ENCODE peak calls at places on chromosomes 3 and 15, in four cellular contexts. One of them, this sample, is unnamed.

GRCh38 chr3:87082806-87083440 is 92.0 kb upstream of the VGLL3 start:
- DNase-seq in CD4-positive, alpha-beta memory T cell: no peak
- DNase-seq in stimulated activated CD8-positive, alpha-beta memory T cell treated with anti-CD3 and anti-CD28 coated beads, Interleukin-15, amount 100 ng/mL, for 1 hour: no peak
- DNase-seq in breast epithelium: no peak
- DNase-seq in this sample: no peak

GRCh38 chr3:169818330-169818729 is 5.6 kb upstream of the LRRC34 start:
- DNase-seq in breast epithelium: no peak
- DNase-seq in CD4-positive, alpha-beta memory T cell: no peak
- DNase-seq in stimulated activated CD8-positive, alpha-beta memory T cell treated with anti-CD3 and anti-CD28 coated beads, Interleukin-15, amount 100 ng/mL, for 1 hour: no peak
- DNase-seq in this sample: no peak

GRCh38 chr3:128620268-128620691 is 30.3 kb downstream of the RPN1 start:
- DNase-seq in stimulated activated CD8-positive, alpha-beta memory T cell treated with anti-CD3 and anti-CD28 coated beads, Interleukin-15, amount 100 ng/mL, for 1 hour: no peak
- DNase-seq in breast epithelium: no peak
- DNase-seq in CD4-positive, alpha-beta memory T cell: no peak
- DNase-seq in this sample: no peak

GRCh38 chr15:28459279-28459678 is 73.5 kb downstream of the GOLGA8G start:
- DNase-seq in stimulated activated CD8-positive, alpha-beta memory T cell treated with anti-CD3 and anti-CD28 coated beads, Interleukin-15, amount 100 ng/mL, for 1 hour: no peak
- DNase-seq in CD4-positive, alpha-beta memory T cell: no peak
- DNase-seq in breast epithelium: no peak
- DNase-seq in this sample: no peak

GRCh38 chr3:155744091-155744625 is 713 bp downstream of the PLCH1 start:
- DNase-seq in breast epithelium: peak
- DNase-seq in CD4-positive, alpha-beta memory T cell: peak
- DNase-seq in stimulated activated CD8-positive, alpha-beta memory T cell treated with anti-CD3 and anti-CD28 coated beads, Interleukin-15, amount 100 ng/mL, for 1 hour: no peak
- DNase-seq in this sample: no peak

GRCh38 chr15:40904552-40905201 is 10.4 kb downstream of the VPS18 start:
- DNase-seq in stimulated activated CD8-positive, alpha-beta memory T cell treated with anti-CD3 and anti-CD28 coated beads, Interleukin-15, amount 100 ng/mL, for 1 hour: no peak
- DNase-seq in CD4-positive, alpha-beta memory T cell: no peak
- DNase-seq in breast epithelium: no peak
- DNase-seq in this sample: no peak

GRCh38 chr15:39156166-39156565 is 424.7 kb upstream of the THBS1 start:
- DNase-seq in breast epithelium: no peak
- DNase-seq in CD4-positive, alpha-beta memory T cell: no peak
- DNase-seq in stimulated activated CD8-positive, alpha-beta memory T cell treated with anti-CD3 and anti-CD28 coated beads, Interleukin-15, amount 100 ng/mL, for 1 hour: no peak
- DNase-seq in this sample: no peak

GRCh38 chr15:38217788-38218609 is 34.6 kb upstream of the SPRED1 start:
- DNase-seq in stimulated activated CD8-positive, alpha-beta memory T cell treated with anti-CD3 and anti-CD28 coated beads, Interleukin-15, amount 100 ng/mL, for 1 hour: no peak
- DNase-seq in breast epithelium: no peak
- DNase-seq in CD4-positive, alpha-beta memory T cell: no peak
- DNase-seq in this sample: peak

GRCh38 chr15:98650871-98651481 is 2.6 kb downstream of the IGF1R start:
- DNase-seq in breast epithelium: peak
- DNase-seq in CD4-positive, alpha-beta memory T cell: peak
- DNase-seq in stimulated activated CD8-positive, alpha-beta memory T cell treated with anti-CD3 and anti-CD28 coated beads, Interleukin-15, amount 100 ng/mL, for 1 hour: no peak
- DNase-seq in this sample: no peak

GRCh38 chr3:123658118-123658859 is 73.4 kb upstream of the HACD2 start:
- DNase-seq in breast epithelium: no peak
- DNase-seq in CD4-positive, alpha-beta memory T cell: no peak
- DNase-seq in stimulated activated CD8-positive, alpha-beta memory T cell treated with anti-CD3 and anti-CD28 coated beads, Interleukin-15, amount 100 ng/mL, for 1 hour: no peak
- DNase-seq in this sample: no peak

GRCh38 chr15:42929449-42929848 is 8.9 kb upstream of the TTBK2 start:
- DNase-seq in breast epithelium: no peak
- DNase-seq in stimulated activated CD8-positive, alpha-beta memory T cell treated with anti-CD3 and anti-CD28 coated beads, Interleukin-15, amount 100 ng/mL, for 1 hour: no peak
- DNase-seq in CD4-positive, alpha-beta memory T cell: no peak
- DNase-seq in this sample: no peak

GRCh38 chr15:35286721-35287120 is 201.6 kb upstream of the NANOGP8 start:
- DNase-seq in CD4-positive, alpha-beta memory T cell: no peak
- DNase-seq in stimulated activated CD8-positive, alpha-beta memory T cell treated with anti-CD3 and anti-CD28 coated beads, Interleukin-15, amount 100 ng/mL, for 1 hour: no peak
- DNase-seq in breast epithelium: no peak
- DNase-seq in this sample: no peak

GRCh38 chr3:130897316-130897715 is 3.4 kb downstream of the ATP2C1 start:
- DNase-seq in stimulated activated CD8-positive, alpha-beta memory T cell treated with anti-CD3 and anti-CD28 coated beads, Interleukin-15, amount 100 ng/mL, for 1 hour: no peak
- DNase-seq in breast epithelium: no peak
- DNase-seq in CD4-positive, alpha-beta memory T cell: no peak
- DNase-seq in this sample: no peak

This sample was measured in NCI-H187 treated with DMSO at 0.1 percent for 48 hours.